ENCODE peak calls at places on chromosomes 4 and X, in seven cellular contexts. W is uterus, U is endodermal cell, F is IMR-90, Q is HCT116, A is heart left ventricle, K is K562. X is an unnamed sample.

GRCh38 chrX:130082244-130083106 is 27.8 kb downstream of the ELF4 start:
- DNase-seq in W (peak), U (no peak), F (no peak), Q (no peak), A (peak), K (peak), X (peak)

GRCh38 chr4:109184421-109184956 is 118.0 kb downstream of the COL25A1 start:
- DNase-seq in W (peak), U (no peak), F (no peak), Q (no peak), A (peak), K (no peak), X (no peak)

GRCh38 chr4:76641351-76641750 is 206.3 kb downstream of the SHROOM3 start:
- DNase-seq in W (no peak), U (no peak), F (no peak), Q (no peak), A (no peak), K (no peak), X (no peak)

GRCh38 chr4:27692868-27693634 is 832.4 kb downstream of the STIM2 start:
- DNase-seq in W (no peak), U (no peak), F (no peak), Q (no peak), A (no peak), K (no peak), X (no peak)

GRCh38 chr4:125283702-125284279 is 31.0 kb upstream of the FAT4 start:
- DNase-seq in W (no peak), U (no peak), F (peak), Q (peak), A (no peak), K (peak), X (no peak)

GRCh38 chr4:95466791-95467190 is 82.0 kb downstream of the UNC5C start:
- DNase-seq in W (no peak), U (no peak), F (no peak), Q (no peak), A (no peak), K (no peak), X (no peak)

GRCh38 chrX:40202456-40202855 is 104.7 kb upstream of the BCOR start:
- DNase-seq in W (no peak), U (no peak), F (no peak), Q (no peak), A (no peak), K (no peak), X (no peak)

GRCh38 chr4:99729186-99729585 is 71.6 kb upstream of the C4orf54 start:
- DNase-seq in W (no peak), U (no peak), F (no peak), Q (no peak), A (no peak), K (no peak), X (no peak)

GRCh38 chrX:147911192-147912022 is at the start of gene FMR1:
- DNase-seq in W (peak), U (peak), F (peak), Q (peak), A (peak), K (peak), X (peak)

GRCh38 chrX:125289209-125289608 is 30.5 kb upstream of the TEX13C start:
- DNase-seq in W (no peak), U (no peak), F (peak), Q (no peak), A (no peak), K (no peak), X (no peak)

GRCh38 chrX:78092296-78092695 is 11.8 kb upstream of the PGK1 start:
- DNase-seq in W (no peak), U (peak), F (peak), Q (peak), A (no peak), K (no peak), X (no peak)

GRCh38 chr4:6125103-6125651 is 75.2 kb downstream of the JAKMIP1 start:
- DNase-seq in W (no peak), U (peak), F (no peak), Q (no peak), A (no peak), K (no peak), X (no peak)

GRCh38 chr4:2340272-2341061 is 78.0 kb downstream of the ZFYVE28 start:
- DNase-seq in W (no peak), U (no peak), F (no peak), Q (no peak), A (peak), K (no peak), X (no peak)

GRCh38 chr4:11609751-11610150 is 181.1 kb upstream of the HS3ST1 start:
- DNase-seq in W (no peak), U (no peak), F (no peak), Q (no peak), A (no peak), K (no peak), X (no peak)

DNA sequence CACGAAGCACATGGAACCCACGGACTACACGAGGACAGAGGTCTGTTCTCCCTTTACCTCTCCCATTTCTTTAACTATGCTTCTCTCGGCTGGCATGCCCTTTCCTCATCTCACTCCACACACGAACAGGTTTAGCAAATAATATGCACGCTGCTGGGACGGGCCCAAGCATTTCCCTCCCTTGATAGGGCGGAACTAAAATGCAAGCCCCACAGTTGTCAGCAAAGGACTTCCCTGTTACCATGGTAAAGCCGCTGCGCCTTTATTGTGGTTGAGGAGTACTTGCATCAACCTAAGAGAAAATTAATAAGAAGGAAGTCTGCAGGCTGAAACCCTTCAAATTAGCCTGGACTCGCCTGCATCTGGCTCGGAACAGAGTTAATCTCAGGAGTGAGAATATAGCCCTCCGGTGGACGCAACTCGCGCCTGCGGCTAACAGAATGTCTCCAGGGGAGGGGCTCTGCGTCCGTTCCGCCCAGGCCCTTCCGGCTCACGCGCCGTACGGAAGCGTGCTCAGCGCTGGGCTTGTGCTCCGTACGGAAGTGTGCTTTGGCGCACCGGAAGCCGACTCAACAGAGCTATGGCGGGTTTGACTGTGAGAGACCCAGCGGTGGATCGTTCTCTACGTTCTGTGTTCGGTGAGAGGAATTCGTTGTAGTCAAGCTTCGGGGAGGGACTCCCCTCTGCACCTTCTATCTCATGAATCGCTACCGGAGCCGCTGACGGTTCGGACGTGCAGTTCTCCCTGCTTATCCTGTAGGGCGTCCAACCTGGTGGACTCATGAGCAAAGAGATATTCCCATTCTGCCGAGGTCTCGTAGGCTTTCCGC is at the start of gene CSTF2:
- DNase-seq in W (peak), U (peak), F (peak), Q (peak), A (peak), K (peak), X (peak)
- TF ChIP-seq CTCF in W (peak), U (peak), F (no peak), Q (no peak), A (no peak), K (peak), X (no peak)

DNA sequence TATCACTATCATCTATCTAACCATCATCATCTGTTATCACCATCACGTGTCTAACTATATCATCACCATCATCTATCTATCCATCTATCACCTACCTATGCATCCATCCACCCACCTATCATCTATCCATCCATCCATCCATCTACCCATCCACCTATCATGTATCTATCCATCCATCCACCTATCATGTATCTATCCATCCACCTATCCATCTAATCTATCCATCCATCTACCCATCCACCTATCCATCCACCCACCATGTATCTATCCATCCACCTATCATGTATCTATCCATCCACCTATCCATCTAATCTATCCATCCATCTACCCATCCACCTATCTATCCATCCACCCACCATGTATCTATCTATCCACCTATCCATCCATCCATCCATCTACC is 316.7 kb downstream of the DHRSX start:
- DNase-seq in W (no peak), U (no peak), F (no peak), Q (no peak), A (no peak), K (no peak), X (no peak)
- H3K27ac ChIP-seq in W (no peak), U (no peak), F (no peak), Q (no peak), A (no peak), K (no peak), X (no peak)

GRCh38 chrX:150767045-150767395 is 73.8 kb downstream of the MTMR1 start:
- DNase-seq in W (no peak), U (peak), F (no peak), Q (no peak), A (peak), K (peak), X (no peak)

GRCh38 chrX:150767475-150768131 is 74.4 kb downstream of the MTMR1 start:
- DNase-seq in W (peak), U (peak), F (peak), Q (no peak), A (no peak), K (peak), X (no peak)

GRCh38 chrX:150765782-150766350 is 72.7 kb downstream of the MTMR1 start:
- DNase-seq in W (no peak), U (peak), F (no peak), Q (no peak), A (no peak), K (no peak), X (no peak)

GRCh38 chrX:150765237-150765636 is 72.0 kb downstream of the MTMR1 start:
- DNase-seq in W (no peak), U (peak), F (no peak), Q (no peak), A (no peak), K (no peak), X (no peak)

GRCh38 chrX:150766351-150767044 is 73.3 kb downstream of the MTMR1 start:
- DNase-seq in W (no peak), U (peak), F (no peak), Q (no peak), A (no peak), K (no peak), X (no peak)
- H3K4me3 ChIP-seq in W (no peak), U (no peak), F (no peak), Q (no peak), A (no peak), K (no peak), X (no peak)

DNA sequence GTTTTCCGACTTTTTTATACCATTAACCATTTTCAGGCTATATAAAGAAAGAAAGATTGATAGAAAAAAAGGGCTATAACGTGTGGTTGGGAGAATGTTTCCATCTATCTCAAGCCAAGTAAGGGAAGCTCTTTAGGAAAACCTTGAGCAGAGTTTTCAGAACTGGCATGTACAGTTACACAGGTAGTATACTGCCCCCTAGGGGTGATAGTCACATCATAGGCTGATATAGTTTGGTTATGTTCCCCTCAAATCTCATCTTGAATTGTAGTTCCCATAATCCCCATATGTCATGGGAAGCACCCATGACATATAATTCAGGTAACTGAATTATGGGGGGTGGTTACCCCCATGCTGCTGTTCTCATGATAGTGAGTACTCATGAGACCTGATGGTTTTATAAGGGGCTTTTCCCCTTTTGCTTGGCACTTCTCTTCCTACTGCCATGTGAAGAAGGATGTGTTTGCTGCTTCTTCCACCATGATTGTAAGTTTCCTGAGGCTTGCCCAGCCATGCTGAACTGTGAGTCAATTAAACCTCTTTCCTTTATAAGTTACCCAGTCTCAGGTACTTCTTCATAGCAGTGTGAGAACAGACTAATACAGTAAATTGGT is 186.8 kb downstream of the TMA16 start:
- DNase-seq in W (no peak), U (peak), F (peak), Q (peak), A (no peak), K (peak), X (no peak)
- TF ChIP-seq CTCF in W (no peak), U (peak), F (peak), Q (peak), A (peak), K (peak), X (no peak)

GRCh38 chrX:10109695-10110094 is 47.1 kb upstream of the CLCN4 start:
- DNase-seq in W (peak), U (no peak), F (no peak), Q (no peak), A (peak), K (no peak), X (peak)
- H3K27ac ChIP-seq in W (no peak), U (no peak), F (no peak), Q (no peak), A (no peak), K (no peak), X (no peak)

GRCh38 chrX:120310861-120311631 is at the start of gene TMEM255A:
- DNase-seq in W (peak), U (peak), F (no peak), Q (no peak), A (no peak), K (no peak), X (peak)
- H3K4me3 ChIP-seq in W (peak), U (peak), F (peak), Q (no peak), A (peak), K (no peak), X (peak)

GRCh38 chr4:174714393-174715211 is 114.4 kb downstream of the GLRA3 start:
- DNase-seq in W (no peak), U (peak), F (peak), Q (peak), A (no peak), K (peak), X (no peak)
- TF ChIP-seq CTCF in W (peak), U (peak), F (peak), Q (peak), A (peak), K (peak), X (no peak)

GRCh38 chr4:105992641-105993305 is 97.5 kb downstream of the NPNT start:
- DNase-seq in W (no peak), U (no peak), F (no peak), Q (no peak), A (no peak), K (no peak), X (no peak)

GRCh38 chr4:105991726-105992125 is 96.5 kb downstream of the NPNT start:
- DNase-seq in W (no peak), U (no peak), F (no peak), Q (no peak), A (no peak), K (no peak), X (no peak)

GRCh38 chr4:105996845-105997244 is 101.6 kb downstream of the NPNT start:
- DNase-seq in W (no peak), U (no peak), F (no peak), Q (no peak), A (no peak), K (peak), X (no peak)

GRCh38 chr4:105994841-105995240 is 99.6 kb downstream of the NPNT start:
- DNase-seq in W (no peak), U (no peak), F (no peak), Q (no peak), A (no peak), K (no peak), X (no peak)

DNA sequence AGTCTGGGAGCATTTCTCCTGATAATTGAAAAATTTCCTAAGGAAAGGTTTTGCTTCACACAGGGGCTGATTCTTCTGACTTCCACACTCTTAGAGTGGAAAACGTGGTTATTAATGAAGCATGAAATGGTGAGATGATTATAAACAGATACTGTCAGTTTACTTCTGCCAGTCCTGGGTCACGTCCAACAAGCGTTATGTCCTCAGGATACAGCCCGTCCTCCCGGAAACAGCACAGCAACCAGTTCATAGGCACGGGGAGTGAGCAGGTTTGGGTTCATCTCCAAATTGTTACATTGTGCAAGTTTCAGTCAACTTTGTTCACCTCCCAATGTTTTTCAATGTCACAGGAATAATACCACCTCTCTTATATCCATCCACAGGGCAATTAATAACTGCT is 98.8 kb downstream of the NPNT start:
- DNase-seq in W (no peak), U (no peak), F (no peak), Q (no peak), A (no peak), K (no peak), X (no peak)
- H3K27ac ChIP-seq in W (no peak), U (no peak), F (no peak), Q (no peak), A (no peak), K (no peak), X (no peak)

DNA sequence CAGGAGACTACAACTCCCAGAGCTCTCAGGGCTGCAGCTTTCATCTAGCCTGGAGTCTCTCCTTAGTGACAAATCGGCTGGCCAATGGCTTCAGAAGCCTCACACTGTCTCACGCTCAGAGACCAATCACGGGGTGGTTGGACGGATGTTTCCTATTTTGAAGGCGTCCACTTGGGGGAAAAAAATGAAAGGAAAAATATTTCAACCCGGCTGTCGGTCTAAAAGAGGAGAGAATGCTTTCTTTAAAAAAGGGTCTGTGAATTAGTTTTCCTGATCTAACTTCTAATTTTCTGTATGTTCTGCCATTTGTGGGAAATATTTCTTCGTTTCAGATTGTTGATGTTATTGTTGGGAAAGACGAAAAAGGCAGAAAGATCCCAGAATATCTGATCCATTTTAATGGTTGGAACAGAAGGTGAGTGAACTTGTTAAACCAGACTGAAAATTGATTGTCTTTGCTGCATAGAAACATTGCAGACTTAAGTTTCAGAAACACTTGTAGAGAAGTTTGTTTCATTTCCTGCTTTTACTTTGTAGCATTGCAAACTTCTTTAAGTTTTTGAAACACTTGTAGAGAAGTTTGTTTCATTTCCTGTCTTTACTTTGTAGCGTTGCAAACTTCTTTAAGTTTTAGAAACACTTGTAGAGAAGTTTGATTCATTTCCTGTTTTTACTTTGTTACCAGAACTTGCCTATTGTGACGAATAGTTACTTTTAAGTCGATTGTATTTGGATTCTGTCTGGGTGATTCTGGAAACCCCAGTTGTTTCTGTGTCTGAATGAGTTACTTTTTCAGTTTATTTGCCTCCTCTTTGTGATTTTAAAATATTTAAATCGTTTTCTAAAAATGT is 1.6 kb downstream of the MSL3 start:
- DNase-seq in W (peak), U (peak), F (peak), Q (peak), A (peak), K (peak), X (peak)
- H3K4me3 ChIP-seq in W (peak), U (peak), F (peak), Q (peak), A (peak), K (peak), X (peak)

DNA sequence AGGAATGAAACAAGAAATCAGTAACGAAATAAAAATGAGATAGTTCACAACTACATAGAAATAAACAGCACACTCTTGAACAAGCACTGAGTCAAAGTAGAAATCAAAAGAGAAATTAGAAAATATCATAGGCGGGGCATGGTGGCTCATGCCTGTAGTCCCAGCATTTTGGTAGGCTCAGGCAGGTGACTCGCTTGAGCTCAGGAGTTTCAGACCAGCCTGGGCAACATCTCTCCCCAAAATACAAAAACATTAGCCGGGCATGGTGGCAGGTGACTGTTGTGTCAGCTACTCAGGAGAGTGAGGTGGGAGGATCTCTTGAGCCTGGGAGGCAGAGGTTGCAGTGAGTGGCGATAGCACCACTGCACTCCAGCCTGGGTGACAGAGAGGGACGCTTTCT is 714.4 kb downstream of the GLUD2 start:
- DNase-seq in W (no peak), U (no peak), F (no peak), Q (no peak), A (no peak), K (no peak), X (no peak)
- TF ChIP-seq CTCF in W (no peak), U (no peak), F (no peak), Q (no peak), A (no peak), K (no peak), X (no peak)

X was measured in ovary.